ENCODE peak calls at places on chromosomes 11 and 22, in six cellular contexts. One of them, this sample, is unnamed.
A peak's percentile ranks its signal among the peaks of the same experiment; 100 is the strongest.

GRCh38 chr11:87266751-87267150 is 229.0 kb downstream of the TMEM135 start:
- DNase-seq in colonic mucosa: no peak
- DNase-seq in M059J: peak; percentile 17
- DNase-seq in nucleus accumbens: no peak
- DNase-seq in fibroblast of lung: no peak
- DNase-seq in T-helper 2 cell: no peak
- DNase-seq in this sample: no peak

GRCh38 chr22:38756631-38757463 is 1.0 kb upstream of the SUN2 start:
- DNase-seq in colonic mucosa: peak; percentile 39
- DNase-seq in M059J: no peak
- DNase-seq in nucleus accumbens: no peak
- DNase-seq in fibroblast of lung: peak; percentile 9
- DNase-seq in T-helper 2 cell: no peak
- DNase-seq in this sample: no peak

GRCh38 chr11:128379587-128380279 is 207.6 kb downstream of the ETS1 start:
- DNase-seq in colonic mucosa: no peak
- DNase-seq in M059J: peak; percentile 77
- DNase-seq in nucleus accumbens: no peak
- DNase-seq in fibroblast of lung: peak; percentile 13
- DNase-seq in T-helper 2 cell: no peak
- DNase-seq in this sample: no peak

GRCh38 chr11:30683176-30683575 is 97.0 kb upstream of the MPPED2 start:
- DNase-seq in colonic mucosa: no peak
- DNase-seq in M059J: peak; percentile 3
- DNase-seq in nucleus accumbens: no peak
- DNase-seq in fibroblast of lung: no peak
- DNase-seq in T-helper 2 cell: no peak
- DNase-seq in this sample: no peak

GRCh38 chr11:35794850-35795249 is 132.3 kb downstream of the TRIM44 start:
- DNase-seq in colonic mucosa: no peak
- DNase-seq in M059J: peak; percentile 93
- DNase-seq in nucleus accumbens: no peak
- DNase-seq in fibroblast of lung: peak; percentile 83
- DNase-seq in T-helper 2 cell: no peak
- DNase-seq in this sample: no peak

GRCh38 chr11:16791494-16791961 is 53.1 kb downstream of the C11orf58 start:
- DNase-seq in colonic mucosa: no peak
- DNase-seq in M059J: peak; percentile 98
- DNase-seq in nucleus accumbens: no peak
- DNase-seq in fibroblast of lung: peak; percentile 98
- DNase-seq in T-helper 2 cell: no peak
- DNase-seq in this sample: peak; percentile 89

GRCh38 chr11:118902336-118903203 is 18.9 kb downstream of the CXCR5 start:
- DNase-seq in colonic mucosa: no peak
- DNase-seq in M059J: no peak
- DNase-seq in nucleus accumbens: no peak
- DNase-seq in fibroblast of lung: no peak
- DNase-seq in T-helper 2 cell: no peak
- DNase-seq in this sample: no peak

GRCh38 chr11:61023086-61024035 is 51.9 kb downstream of the CD6 start:
- DNase-seq in colonic mucosa: no peak
- DNase-seq in M059J: no peak
- DNase-seq in nucleus accumbens: no peak
- DNase-seq in fibroblast of lung: no peak
- DNase-seq in T-helper 2 cell: no peak
- DNase-seq in this sample: no peak

GRCh38 chr11:77672276-77672675 is 34.7 kb upstream of the CLNS1A start:
- DNase-seq in colonic mucosa: peak; percentile 53
- DNase-seq in M059J: peak; percentile 98
- DNase-seq in nucleus accumbens: no peak
- DNase-seq in fibroblast of lung: peak; percentile 95
- DNase-seq in T-helper 2 cell: no peak
- DNase-seq in this sample: peak; percentile 86

GRCh38 chr22:39839917-39840510 is 53.5 kb downstream of the ENTHD1 start:
- DNase-seq in colonic mucosa: no peak
- DNase-seq in M059J: no peak
- DNase-seq in nucleus accumbens: no peak
- DNase-seq in fibroblast of lung: no peak
- DNase-seq in T-helper 2 cell: no peak
- DNase-seq in this sample: no peak

GRCh38 chr11:2578006-2578933 is 121.5 kb downstream of the KCNQ1OT1 start:
- DNase-seq in colonic mucosa: no peak
- DNase-seq in M059J: no peak
- DNase-seq in nucleus accumbens: no peak
- DNase-seq in fibroblast of lung: no peak
- DNase-seq in T-helper 2 cell: peak; percentile 7
- DNase-seq in this sample: no peak

GRCh38 chr22:44685384-44686056 is 16.5 kb upstream of the PRR5 start:
- DNase-seq in colonic mucosa: peak; percentile 85
- DNase-seq in M059J: peak; percentile 31
- DNase-seq in nucleus accumbens: no peak
- DNase-seq in fibroblast of lung: peak; percentile 60
- DNase-seq in T-helper 2 cell: peak; percentile 31
- DNase-seq in this sample: no peak

GRCh38 chr22:24440270-24440717 is 12.9 kb downstream of the ADORA2A start:
- DNase-seq in colonic mucosa: no peak
- DNase-seq in M059J: no peak
- DNase-seq in nucleus accumbens: no peak
- DNase-seq in fibroblast of lung: no peak
- DNase-seq in T-helper 2 cell: no peak
- DNase-seq in this sample: no peak

GRCh38 chr11:4697583-4697982 is at the start of gene OR51E2:
- DNase-seq in colonic mucosa: no peak
- DNase-seq in M059J: no peak
- DNase-seq in nucleus accumbens: no peak
- DNase-seq in fibroblast of lung: peak; percentile 28
- DNase-seq in T-helper 2 cell: no peak
- DNase-seq in this sample: no peak

GRCh38 chr11:2122907-2123627 is 16.1 kb downstream of the IGF2 start:
- DNase-seq in colonic mucosa: no peak
- DNase-seq in M059J: no peak
- DNase-seq in nucleus accumbens: no peak
- DNase-seq in fibroblast of lung: no peak
- DNase-seq in T-helper 2 cell: no peak
- DNase-seq in this sample: no peak

GRCh38 chr22:36757608-36758220 is 18.2 kb downstream of the IFT27 start:
- DNase-seq in colonic mucosa: peak; percentile 81
- DNase-seq in M059J: peak; percentile 61
- DNase-seq in nucleus accumbens: peak; percentile 48
- DNase-seq in fibroblast of lung: peak; percentile 54
- DNase-seq in T-helper 2 cell: peak; percentile 37
- DNase-seq in this sample: no peak

GRCh38 chr22:37063436-37064420 is 12.2 kb downstream of the KCTD17 start:
- DNase-seq in colonic mucosa: peak; percentile 63
- DNase-seq in M059J: peak; percentile 13
- DNase-seq in nucleus accumbens: no peak
- DNase-seq in fibroblast of lung: no peak
- DNase-seq in T-helper 2 cell: no peak
- DNase-seq in this sample: no peak

GRCh38 chr22:38455530-38456271 is 702 bp upstream of the KCNJ4 start:
- DNase-seq in colonic mucosa: no peak
- DNase-seq in M059J: no peak
- DNase-seq in nucleus accumbens: no peak
- DNase-seq in fibroblast of lung: peak; percentile 45
- DNase-seq in T-helper 2 cell: no peak
- DNase-seq in this sample: no peak

GRCh38 chr11:107857550-107858216 is 904 bp downstream of the SLC35F2 start:
- DNase-seq in colonic mucosa: peak; percentile 53
- DNase-seq in M059J: peak; percentile 31
- DNase-seq in nucleus accumbens: no peak
- DNase-seq in fibroblast of lung: peak; percentile 29
- DNase-seq in T-helper 2 cell: no peak
- DNase-seq in this sample: no peak

GRCh38 chr11:132496341-132496740 is 1036.0 kb downstream of the OPCML start:
- DNase-seq in colonic mucosa: no peak
- DNase-seq in M059J: peak; percentile 62
- DNase-seq in nucleus accumbens: no peak
- DNase-seq in fibroblast of lung: peak; percentile 68
- DNase-seq in T-helper 2 cell: no peak
- DNase-seq in this sample: no peak

GRCh38 chr11:27249208-27249509 is 113.9 kb downstream of the CCDC34 start:
- DNase-seq in colonic mucosa: no peak
- DNase-seq in M059J: no peak
- DNase-seq in nucleus accumbens: no peak
- DNase-seq in fibroblast of lung: no peak
- DNase-seq in T-helper 2 cell: no peak
- DNase-seq in this sample: no peak

GRCh38 chr11:59758638-59759037 is 3.5 kb downstream of the STX3 start:
- DNase-seq in colonic mucosa: no peak
- DNase-seq in M059J: no peak
- DNase-seq in nucleus accumbens: no peak
- DNase-seq in fibroblast of lung: no peak
- DNase-seq in T-helper 2 cell: no peak
- DNase-seq in this sample: no peak

GRCh38 chr11:84930863-84931262 is 696.3 kb downstream of the DLG2 start:
- DNase-seq in colonic mucosa: no peak
- DNase-seq in M059J: no peak
- DNase-seq in nucleus accumbens: no peak
- DNase-seq in fibroblast of lung: no peak
- DNase-seq in T-helper 2 cell: no peak
- DNase-seq in this sample: no peak

GRCh38 chr11:124481365-124482323 is 36.1 kb upstream of the OR8B8 start:
- DNase-seq in colonic mucosa: no peak
- DNase-seq in M059J: peak; percentile 74
- DNase-seq in nucleus accumbens: no peak
- DNase-seq in fibroblast of lung: peak; percentile 66
- DNase-seq in T-helper 2 cell: no peak
- DNase-seq in this sample: peak; percentile 0

GRCh38 chr11:119426142-119426541 is 3.2 kb upstream of the THY1 start:
- DNase-seq in colonic mucosa: no peak
- DNase-seq in M059J: no peak
- DNase-seq in nucleus accumbens: no peak
- DNase-seq in fibroblast of lung: no peak
- DNase-seq in T-helper 2 cell: no peak
- DNase-seq in this sample: no peak

GRCh38 chr11:34134765-34135164 is 29.3 kb downstream of the NAT10 start:
- DNase-seq in colonic mucosa: no peak
- DNase-seq in M059J: no peak
- DNase-seq in nucleus accumbens: no peak
- DNase-seq in fibroblast of lung: no peak
- DNase-seq in T-helper 2 cell: no peak
- DNase-seq in this sample: no peak

GRCh38 chr11:125949271-125950177 is 3.7 kb downstream of the VSIG10L2 start:
- DNase-seq in colonic mucosa: no peak
- DNase-seq in M059J: no peak
- DNase-seq in nucleus accumbens: no peak
- DNase-seq in fibroblast of lung: no peak
- DNase-seq in T-helper 2 cell: no peak
- DNase-seq in this sample: no peak

GRCh38 chr11:94855666-94856065 is 87.5 kb downstream of the AMOTL1 start:
- DNase-seq in colonic mucosa: no peak
- DNase-seq in M059J: no peak
- DNase-seq in nucleus accumbens: no peak
- DNase-seq in fibroblast of lung: no peak
- DNase-seq in T-helper 2 cell: no peak
- DNase-seq in this sample: no peak

GRCh38 chr11:7665473-7666291 is 7.6 kb downstream of the CYB5R2 start:
- DNase-seq in colonic mucosa: peak; percentile 88
- DNase-seq in M059J: peak; percentile 71
- DNase-seq in nucleus accumbens: peak; percentile 49
- DNase-seq in fibroblast of lung: peak; percentile 35
- DNase-seq in T-helper 2 cell: peak; percentile 50
- DNase-seq in this sample: no peak

GRCh38 chr11:113077379-113077778 is 116.2 kb downstream of the NCAM1 start:
- DNase-seq in colonic mucosa: no peak
- DNase-seq in M059J: no peak
- DNase-seq in nucleus accumbens: no peak
- DNase-seq in fibroblast of lung: no peak
- DNase-seq in T-helper 2 cell: no peak
- DNase-seq in this sample: no peak

GRCh38 chr11:78277314-78277994 is 88.7 kb downstream of the USP35 start:
- DNase-seq in colonic mucosa: peak; percentile 90
- DNase-seq in M059J: peak; percentile 7
- DNase-seq in nucleus accumbens: no peak
- DNase-seq in fibroblast of lung: no peak
- DNase-seq in T-helper 2 cell: no peak
- DNase-seq in this sample: no peak

GRCh38 chr11:34318111-34319037 is 39.4 kb downstream of the ABTB2 start:
- DNase-seq in colonic mucosa: peak; percentile 38
- DNase-seq in M059J: peak; percentile 94
- DNase-seq in nucleus accumbens: no peak
- DNase-seq in fibroblast of lung: peak; percentile 76
- DNase-seq in T-helper 2 cell: no peak
- DNase-seq in this sample: no peak

GRCh38 chr11:776459-777287 is 614 bp downstream of the GATD1 start:
- DNase-seq in colonic mucosa: no peak
- DNase-seq in M059J: peak; percentile 31
- DNase-seq in nucleus accumbens: no peak
- DNase-seq in fibroblast of lung: no peak
- DNase-seq in T-helper 2 cell: no peak
- DNase-seq in this sample: no peak

GRCh38 chr11:12248330-12248729 is 129.0 kb upstream of the PARVA start:
- DNase-seq in colonic mucosa: peak; percentile 94
- DNase-seq in M059J: no peak
- DNase-seq in nucleus accumbens: peak; percentile 53
- DNase-seq in fibroblast of lung: peak; percentile 40
- DNase-seq in T-helper 2 cell: no peak
- DNase-seq in this sample: no peak

GRCh38 chr11:20155683-20156279 is 4.5 kb downstream of the DBX1 start:
- DNase-seq in colonic mucosa: no peak
- DNase-seq in M059J: no peak
- DNase-seq in nucleus accumbens: no peak
- DNase-seq in fibroblast of lung: no peak
- DNase-seq in T-helper 2 cell: no peak
- DNase-seq in this sample: no peak

GRCh38 chr11:78737891-78738290 is 163.2 kb upstream of the NARS2 start:
- DNase-seq in colonic mucosa: no peak
- DNase-seq in M059J: no peak
- DNase-seq in nucleus accumbens: no peak
- DNase-seq in fibroblast of lung: no peak
- DNase-seq in T-helper 2 cell: no peak
- DNase-seq in this sample: no peak

GRCh38 chr22:35467788-35468187 is 67.8 kb downstream of the MCM5 start:
- DNase-seq in colonic mucosa: peak; percentile 76
- DNase-seq in M059J: no peak
- DNase-seq in nucleus accumbens: peak; percentile 56
- DNase-seq in fibroblast of lung: peak; percentile 32
- DNase-seq in T-helper 2 cell: no peak
- DNase-seq in this sample: no peak

GRCh38 chr11:111352935-111353695 is 26.0 kb downstream of the POU2AF1 start:
- DNase-seq in colonic mucosa: peak; percentile 71
- DNase-seq in M059J: no peak
- DNase-seq in nucleus accumbens: no peak
- DNase-seq in fibroblast of lung: no peak
- DNase-seq in T-helper 2 cell: no peak
- DNase-seq in this sample: no peak

GRCh38 chr22:30806391-30806861 is 111.8 kb downstream of the OSBP2 start:
- DNase-seq in colonic mucosa: no peak
- DNase-seq in M059J: peak; percentile 90
- DNase-seq in nucleus accumbens: no peak
- DNase-seq in fibroblast of lung: peak; percentile 88
- DNase-seq in T-helper 2 cell: no peak
- DNase-seq in this sample: no peak

This sample was measured in GM04503.